ENCODE peak calls at places on chromosomes 3 and 15, in four cellular contexts. D, F, N and B are unnamed samples.

GRCh38 chr15:32856753-32857152 is 138.9 kb downstream of the GREM1 start:
- DNase-seq in D (no peak), F (no peak), N (no peak), B (no peak)

GRCh38 chr15:62455441-62455921 is 290.4 kb upstream of the C2CD4B start:
- DNase-seq in D (no peak), F (no peak), N (no peak), B (no peak)

GRCh38 chr3:193791041-193792032 is 198.3 kb downstream of the OPA1 start:
- DNase-seq in D (no peak), F (no peak), N (no peak), B (no peak)

GRCh38 chr3:130894873-130895330 is 1.0 kb downstream of the ATP2C1 start:
- DNase-seq in D (no peak), F (peak; percentile 5), N (no peak), B (no peak)

GRCh38 chr15:88403461-88403860 is 63.7 kb downstream of the MRPL46 start:
- DNase-seq in D (no peak), F (no peak), N (no peak), B (no peak)

GRCh38 chr3:54897028-54897711 is 30.7 kb downstream of the LRTM1 start:
- DNase-seq in D (no peak), F (no peak), N (no peak), B (no peak)

GRCh38 chr3:184477940-184478339 is 83.6 kb upstream of the EPHB3 start:
- DNase-seq in D (no peak), F (no peak), N (no peak), B (no peak)

GRCh38 chr3:155701882-155702465 is 42.9 kb downstream of the PLCH1 start:
- DNase-seq in D (no peak), F (peak; percentile 61), N (peak; percentile 62), B (no peak)

GRCh38 chr15:39770748-39771689 is 11.6 kb downstream of the FSIP1 start:
- DNase-seq in D (no peak), F (no peak), N (no peak), B (no peak)

GRCh38 chr15:80059786-80060489 is 462 bp downstream of the ZFAND6 start:
- DNase-seq in D (peak; percentile 73), F (peak; percentile 83), N (peak; percentile 24), B (no peak)

GRCh38 chr3:15505412-15506165 is 15.9 kb downstream of the COLQ start:
- DNase-seq in D (no peak), F (no peak), N (no peak), B (no peak)

GRCh38 chr3:61057491-61057890 is 193.8 kb downstream of the FHIT start:
- DNase-seq in D (no peak), F (no peak), N (no peak), B (no peak)

GRCh38 chr15:45794304-45794703 is 159.5 kb downstream of the SQOR start:
- DNase-seq in D (no peak), F (no peak), N (no peak), B (no peak)

GRCh38 chr15:98865397-98866339 is 141.9 kb downstream of the PGPEP1L start:
- DNase-seq in D (peak; percentile 85), F (peak; percentile 74), N (peak; percentile 28), B (no peak)

GRCh38 chr15:55277116-55277564 is 12.5 kb downstream of the RAB27A start:
- DNase-seq in D (no peak), F (no peak), N (no peak), B (peak; percentile 84)

GRCh38 chr3:37593796-37594195 is 267.9 kb upstream of the CTDSPL start:
- DNase-seq in D (no peak), F (no peak), N (no peak), B (no peak)

GRCh38 chr15:75123395-75123794 is 78.3 kb upstream of the C15orf39 start:
- DNase-seq in D (no peak), F (peak; percentile 35), N (no peak), B (no peak)

GRCh38 chr3:39528844-39529243 is 61.4 kb downstream of the MOBP start:
- DNase-seq in D (no peak), F (no peak), N (no peak), B (no peak)

GRCh38 chr15:68586274-68586961 is 7.6 kb downstream of the CORO2B start:
- DNase-seq in D (no peak), F (peak; percentile 8), N (peak; percentile 66), B (no peak)

GRCh38 chr15:64503197-64503596 is 42.8 kb downstream of the ZNF609 start:
- DNase-seq in D (no peak), F (no peak), N (no peak), B (no peak)

GRCh38 chr15:40904552-40905201 is 10.4 kb downstream of the VPS18 start:
- DNase-seq in D (no peak), F (no peak), N (no peak), B (no peak)

GRCh38 chr3:127141921-127142730 is 50.8 kb upstream of the PRR23E start:
- DNase-seq in D (no peak), F (no peak), N (peak; percentile 46), B (no peak)

GRCh38 chr3:187082976-187083375 is 56.3 kb downstream of the RPL39L start:
- DNase-seq in D (no peak), F (no peak), N (no peak), B (no peak)

GRCh38 chr3:143267984-143268383 is 148.4 kb downstream of the CHST2 start:
- DNase-seq in D (no peak), F (no peak), N (no peak), B (no peak)

GRCh38 chr3:178623666-178624255 is 87.5 kb downstream of the KCNMB2 start:
- DNase-seq in D (no peak), F (no peak), N (no peak), B (no peak)

GRCh38 chr15:50108446-50108845 is 10.6 kb downstream of the ATP8B4 start:
- DNase-seq in D (no peak), F (no peak), N (no peak), B (no peak)

DNA sequence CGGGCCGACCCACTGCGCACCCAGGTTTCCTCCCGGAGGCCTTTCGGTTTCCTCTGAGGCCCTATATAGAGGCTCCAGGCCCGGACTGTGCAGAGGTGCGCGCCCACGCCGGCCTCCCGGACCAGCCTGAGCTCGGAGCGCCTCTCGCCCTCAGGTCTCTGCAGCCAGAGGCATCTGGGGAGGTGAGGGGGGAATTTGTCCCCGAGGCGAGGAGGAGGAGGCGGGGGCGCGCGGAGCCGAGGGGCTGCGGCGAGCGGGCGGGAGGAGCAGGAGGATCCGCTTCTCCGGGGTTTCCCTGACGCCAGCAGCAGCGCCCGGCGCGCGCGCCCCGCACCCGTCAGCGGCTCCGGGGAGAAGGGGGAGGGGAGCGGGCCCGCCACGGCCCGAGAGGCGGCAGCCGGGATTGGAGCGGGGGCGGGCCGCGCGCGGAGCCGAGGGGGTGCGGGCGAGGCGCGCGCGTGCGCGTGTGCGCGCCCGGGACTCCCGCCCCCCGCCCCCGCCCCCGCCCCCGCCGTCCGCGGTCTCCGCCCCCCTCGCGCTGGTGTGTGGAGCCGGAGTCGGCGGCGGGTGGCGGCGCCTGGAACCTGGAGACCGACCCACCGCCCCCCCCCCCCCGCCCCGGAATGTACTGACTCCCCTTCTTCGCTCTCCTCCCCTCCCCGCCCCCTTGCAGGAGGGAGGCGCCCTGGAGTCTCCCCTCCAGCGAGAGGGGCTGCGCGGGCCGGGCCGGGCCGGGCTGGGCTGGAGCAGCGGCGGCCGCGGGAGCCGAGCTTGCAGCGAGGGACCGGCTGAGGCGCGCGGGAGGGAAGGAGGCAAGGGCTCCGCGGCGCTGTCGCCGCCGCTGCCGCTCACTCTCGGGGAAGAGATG is at the start of gene NEO1:
- DNase-seq in D (peak; percentile 91), F (peak; percentile 58), N (peak; percentile 59), B (no peak)
- TF ChIP-seq ETV6 in D (no peak), F (no peak), N (peak; percentile 71), B (no peak)

GRCh38 chr15:89747708-89748682 is 3.1 kb downstream of the MESP1 start:
- DNase-seq in D (peak; percentile 34), F (no peak), N (no peak), B (no peak)

GRCh38 chr15:89743594-89743993 is 7.5 kb downstream of the MESP1 start:
- DNase-seq in D (no peak), F (no peak), N (no peak), B (no peak)

GRCh38 chr15:89746386-89746974 is 4.6 kb downstream of the MESP1 start:
- DNase-seq in D (no peak), F (no peak), N (no peak), B (no peak)

GRCh38 chr15:89745131-89745530 is 5.9 kb downstream of the MESP1 start:
- DNase-seq in D (no peak), F (no peak), N (no peak), B (no peak)

DNA sequence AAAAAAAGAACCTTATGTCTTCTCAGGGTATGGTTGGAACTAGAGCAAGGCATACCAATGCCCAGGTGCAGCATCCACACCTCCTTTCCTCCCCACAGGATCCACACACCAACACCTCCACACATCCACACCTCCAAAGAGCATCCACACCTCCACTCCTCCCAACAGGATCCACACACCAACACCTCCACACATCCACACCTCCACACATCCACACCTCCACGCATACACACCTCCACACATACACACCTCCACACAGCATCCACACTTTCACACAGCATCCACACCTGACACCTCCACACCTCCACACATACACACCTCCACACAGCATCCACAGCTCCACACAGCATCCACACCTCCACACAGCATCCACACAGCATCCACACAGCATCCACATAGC is 5.3 kb downstream of the MESP1 start:
- DNase-seq in D (no peak), F (no peak), N (no peak), B (no peak)
- TF ChIP-seq CBFB in D (no peak), F (no peak), N (no peak), B (no peak)

GRCh38 chr3:167100651-167101050 is 279.4 kb downstream of the ZBBX start:
- DNase-seq in D (no peak), F (no peak), N (no peak), B (no peak)

GRCh38 chr3:167110906-167111305 is 269.2 kb downstream of the ZBBX start:
- DNase-seq in D (no peak), F (no peak), N (no peak), B (no peak)

GRCh38 chr3:167109746-167110145 is 270.4 kb downstream of the ZBBX start:
- DNase-seq in D (no peak), F (no peak), N (no peak), B (no peak)

GRCh38 chr3:167102071-167102470 is 278.0 kb downstream of the ZBBX start:
- DNase-seq in D (peak; percentile 43), F (peak; percentile 2), N (peak; percentile 3), B (no peak)

DNA sequence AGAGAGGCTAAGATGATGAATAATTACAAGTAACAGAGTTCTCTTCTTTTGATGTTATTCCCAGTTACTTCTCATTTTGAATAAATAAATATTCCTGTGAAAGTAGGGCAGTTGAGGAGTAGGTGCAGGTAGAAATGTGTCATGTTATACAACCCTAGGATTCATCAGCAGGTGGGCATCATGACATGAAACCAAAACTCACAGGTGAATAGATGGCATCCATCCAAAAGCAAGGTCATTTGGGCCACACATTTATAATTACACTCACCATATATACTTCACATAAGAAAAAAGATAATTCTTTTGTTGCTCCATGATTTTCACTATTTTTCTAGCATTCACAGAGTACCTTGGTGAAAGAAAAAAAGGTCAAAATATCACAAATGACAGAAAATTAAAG is 273.6 kb downstream of the ZBBX start:
- DNase-seq in D (no peak), F (no peak), N (no peak), B (no peak)
- TF ChIP-seq ETV6 in D (no peak), F (no peak), N (no peak), B (no peak)

GRCh38 chr3:120892921-120893320 is 15.1 kb upstream of the STXBP5L start:
- DNase-seq in D (no peak), F (no peak), N (no peak), B (no peak)

DNA sequence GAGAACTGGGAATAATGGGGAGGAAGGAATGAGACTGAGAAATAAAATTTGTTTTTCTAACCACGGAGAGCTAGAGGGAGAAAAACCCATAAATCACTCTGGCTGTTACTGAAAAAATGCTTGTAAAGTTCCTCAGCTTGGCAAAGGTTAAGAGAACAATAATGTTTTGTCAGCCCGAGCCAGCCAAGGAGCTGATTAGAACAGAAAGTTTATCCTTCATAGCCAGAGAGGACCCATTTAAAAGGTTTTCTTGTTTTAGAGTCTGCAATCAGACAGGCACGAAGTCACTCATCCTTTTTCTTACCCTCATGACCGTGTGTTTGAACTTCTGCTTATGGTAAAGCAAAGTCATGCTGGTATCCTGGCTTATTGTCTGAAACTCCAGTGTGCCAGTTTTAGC is 13.7 kb upstream of the STXBP5L start:
- DNase-seq in D (no peak), F (no peak), N (no peak), B (no peak)
- TF ChIP-seq CBFB in D (no peak), F (no peak), N (no peak), B (no peak)